ENCODE peak calls at places on chromosomes 11 and 22, in four cellular contexts. I, U, X and L are unnamed samples.

GRCh38 chr11:11978792-11979486 is 29.5 kb downstream of the DKK3 start:
- DNase-seq in X (peak; percentile 90), U (peak; percentile 88), I (peak; percentile 73), L (peak; percentile 28)

GRCh38 chr11:1345752-1346513 is 36.5 kb upstream of the TOLLIP start:
- DNase-seq in X (no peak), I (peak; percentile 6), U (no peak), L (no peak)

GRCh38 chr11:133745791-133746190 is 99.5 kb downstream of the SPATA19 start:
- DNase-seq in U (no peak), X (no peak), I (no peak), L (no peak)

GRCh38 chr11:468036-468435 is 18.0 kb downstream of the PTDSS2 start:
- DNase-seq in I (no peak), U (no peak), X (no peak), L (no peak)

GRCh38 chr11:120205596-120206161 is 5.2 kb upstream of the OAF start:
- DNase-seq in I (no peak), U (peak; percentile 84), X (no peak), L (no peak)

GRCh38 chr11:122748968-122749687 is 89.2 kb upstream of the CRTAM start:
- DNase-seq in X (peak; percentile 16), I (peak; percentile 30), U (peak; percentile 96), L (no peak)

GRCh38 chr11:13298765-13299164 is 21.2 kb downstream of the BMAL1 start:
- DNase-seq in U (no peak), I (no peak), X (no peak), L (no peak)

GRCh38 chr11:114187173-114187572 is 109.0 kb upstream of the NNMT start:
- DNase-seq in U (no peak), X (no peak), I (no peak), L (no peak)

GRCh38 chr22:23137905-23138520 is 3.8 kb downstream of the RSPH14 start:
- DNase-seq in I (no peak), U (no peak), X (peak; percentile 23), L (no peak)

GRCh38 chr11:118168316-118168715 is 8.1 kb downstream of the SCN2B start:
- DNase-seq in U (no peak), X (no peak), I (no peak), L (no peak)

GRCh38 chr22:31861226-31861840 is 83.0 kb upstream of the YWHAH start:
- DNase-seq in X (no peak), U (peak; percentile 22), I (no peak), L (no peak)

GRCh38 chr11:74226907-74227306 is 55.8 kb downstream of the PPME1 start:
- DNase-seq in U (no peak), I (no peak), X (peak; percentile 13), L (no peak)

GRCh38 chr11:2789791-2790580 is 90.2 kb upstream of the KCNQ1OT1 start:
- DNase-seq in I (peak; percentile 6), X (no peak), U (no peak), L (no peak)

GRCh38 chr11:79768343-79768742 is 327.5 kb upstream of the TENM4 start:
- DNase-seq in U (no peak), X (no peak), I (no peak), L (no peak)

GRCh38 chr11:133215529-133216230 is 316.6 kb downstream of the OPCML start:
- DNase-seq in I (no peak), X (no peak), U (no peak), L (no peak)

GRCh38 chr22:24175160-24175808 is 6.0 kb upstream of the SUSD2 start:
- DNase-seq in U (peak; percentile 79), X (peak; percentile 85), I (peak; percentile 70), L (no peak)

GRCh38 chr11:102157219-102157618 is 47.0 kb downstream of the YAP1 start:
- DNase-seq in I (peak; percentile 78), X (peak; percentile 67), U (peak; percentile 59), L (peak; percentile 86)

GRCh38 chr11:114121138-114121537 is 61.6 kb downstream of the ZBTB16 start:
- DNase-seq in I (peak; percentile 41), U (no peak), X (no peak), L (no peak)

GRCh38 chr22:41914611-41915034 is 251 bp downstream of the SHISA8 start:
- DNase-seq in I (no peak), U (no peak), X (no peak), L (no peak)

GRCh38 chr22:41913842-41914534 is 886 bp downstream of the SHISA8 start:
- DNase-seq in I (no peak), U (no peak), X (no peak), L (no peak)

GRCh38 chr22:41916745-41917358 is 2.0 kb upstream of the SHISA8 start:
- DNase-seq in I (no peak), X (no peak), U (no peak), L (no peak)

GRCh38 chr22:41915783-41916493 is 1.1 kb upstream of the SHISA8 start:
- DNase-seq in X (no peak), U (no peak), I (no peak), L (no peak)

DNA sequence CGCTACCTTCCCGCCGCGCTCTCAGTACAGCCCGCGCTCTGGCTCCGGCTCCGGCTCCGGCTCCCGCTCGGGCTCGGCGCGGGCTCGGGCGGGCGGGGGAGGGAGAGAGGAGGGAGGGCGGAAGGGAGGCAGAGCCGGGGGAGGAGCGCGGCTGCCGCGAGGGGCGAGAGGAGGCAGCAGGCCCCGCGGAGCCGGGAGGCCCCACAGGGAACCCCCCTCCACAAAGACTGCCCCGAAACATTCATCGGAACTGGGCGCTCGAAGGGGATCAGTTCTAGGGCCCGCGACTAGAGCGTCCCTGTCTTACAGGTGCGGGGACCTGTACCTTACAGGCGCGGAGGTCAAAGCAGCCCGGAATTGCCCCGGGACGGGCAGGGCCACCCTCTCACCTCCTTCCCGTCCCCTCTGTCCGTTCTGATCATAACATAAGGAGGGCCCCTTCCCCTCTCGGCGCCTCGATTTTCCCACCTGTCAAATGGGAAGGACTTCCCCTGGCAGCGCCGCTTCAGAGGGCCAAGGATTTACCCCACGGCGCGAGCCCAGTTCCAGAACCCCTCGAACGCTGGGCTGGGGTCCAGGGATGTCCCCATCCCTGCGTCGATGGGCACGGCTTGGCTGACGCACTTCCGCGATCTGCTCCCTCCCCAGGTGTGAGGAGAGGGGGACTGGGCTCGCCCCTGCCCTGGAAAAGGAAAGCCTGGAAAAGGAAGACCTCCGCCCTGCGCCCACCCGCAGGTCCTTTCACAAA is at the start of gene SHISA8:
- DNase-seq in X (no peak), U (peak; percentile 54), I (no peak), L (no peak)
- H3K4me3 ChIP-seq in X (peak within 1 kb of the TSS; percentile 30), U (no peak within 1 kb of the TSS), I (no peak within 1 kb of the TSS), L (no peak within 1 kb of the TSS)

DNA sequence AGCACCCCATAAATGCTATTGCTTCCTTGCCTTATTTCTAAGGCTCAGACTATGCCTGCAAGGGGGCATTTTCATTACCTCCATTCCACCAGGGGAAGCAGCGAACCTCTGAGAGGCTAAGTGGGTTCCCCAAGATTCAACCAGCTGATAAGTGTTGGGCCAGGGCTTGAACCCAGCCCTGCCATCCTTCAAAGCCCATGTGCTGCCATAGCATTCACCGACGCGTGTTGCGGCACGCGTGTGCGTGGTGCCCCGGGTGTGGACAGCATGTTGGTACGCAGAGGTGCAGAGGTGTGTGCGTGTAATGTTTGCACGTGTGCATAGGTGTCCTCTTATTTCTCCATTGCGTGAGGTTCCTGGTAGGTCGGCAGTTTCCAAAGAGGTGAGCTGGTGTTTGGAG is 66.0 kb upstream of the PPARA start:
- DNase-seq in X (no peak), U (no peak), I (peak; percentile 31), L (no peak)
- H3K4me3 ChIP-seq in X (peak overlapping the region; percentile 39), U (no peak overlapping the region), I (peak overlapping the region; percentile 49), L (peak overlapping the region; percentile 95)

GRCh38 chr22:21015051-21016006 is at the start of gene P2RX6:
- DNase-seq in I (peak; percentile 82), X (no peak), U (peak; percentile 72), L (no peak)

GRCh38 chr22:21013742-21014201 is 1.2 kb upstream of the P2RX6 start:
- DNase-seq in U (no peak), X (no peak), I (no peak), L (no peak)

GRCh38 chr22:21012446-21013407 is 2.2 kb upstream of the P2RX6 start:
- DNase-seq in X (no peak), U (no peak), I (no peak), L (no peak)

GRCh38 chr22:21016644-21017420 is 1.9 kb downstream of the P2RX6 start:
- DNase-seq in X (no peak), U (no peak), I (no peak), L (no peak)

GRCh38 chr22:21014202-21015050 is 539 bp upstream of the P2RX6 start:
- DNase-seq in I (peak; percentile 78), X (peak; percentile 91), U (peak; percentile 98), L (no peak)
- H3K4me3 ChIP-seq in I (peak overlapping the region; percentile 56), X (peak overlapping the region; percentile 60), U (peak overlapping the region; percentile 55), L (peak overlapping the region; percentile 4)

GRCh38 chr11:29075726-29076125 is 941.1 kb downstream of the KCNA4 start:
- DNase-seq in I (no peak), U (no peak), X (no peak), L (no peak)
- H3K4me3 ChIP-seq in I (no peak overlapping the region), U (no peak overlapping the region), X (no peak overlapping the region), L (no peak overlapping the region)